ENCODE peak calls at places on chromosomes 4 and X, in ten cellular contexts. P is K562, N is spleen, G is sigmoid colon, L is Peyer's patch, S is heart left ventricle, A is endothelial cell of umbilical vein, Q is testis, T is gastrocnemius medialis, U is adrenal gland. M is an unnamed sample.

GRCh38 chrX:149372861-149373260 is 132.2 kb downstream of the IDS start:
- DNase-seq in P (no peak), N (no peak), G (no peak), L (no peak), S (no peak), A (no peak), Q (no peak), T (no peak), U (no peak), M (no peak)

GRCh38 chrX:39309721-39310152 is 508.5 kb downstream of the MID1IP1 start:
- DNase-seq in P (no peak), N (no peak), G (no peak), L (no peak), S (peak), A (peak), Q (no peak), T (no peak), U (peak), M (no peak)

GRCh38 chrX:136086521-136086920 is 60.8 kb upstream of the FHL1 start:
- DNase-seq in P (no peak), N (no peak), G (no peak), L (no peak), S (no peak), A (no peak), Q (no peak), T (no peak), U (no peak), M (no peak)

GRCh38 chr4:73679836-73680235 is 59.6 kb upstream of the RASSF6 start:
- DNase-seq in P (no peak), N (no peak), G (no peak), L (no peak), S (no peak), A (peak), Q (no peak), T (no peak), U (no peak), M (no peak)

GRCh38 chrX:85004255-85004654 is 578 bp downstream of the APOOL start:
- DNase-seq in P (no peak), N (no peak), G (no peak), L (no peak), S (no peak), A (no peak), Q (peak), T (no peak), U (no peak), M (no peak)

GRCh38 chrX:54423161-54423888 is 16.9 kb upstream of the TSR2 start:
- DNase-seq in P (peak), N (no peak), G (no peak), L (no peak), S (no peak), A (peak), Q (peak), T (no peak), U (no peak), M (no peak)

GRCh38 chr4:7630559-7631287 is 196.0 kb upstream of the PSAPL1 start:
- DNase-seq in P (no peak), N (no peak), G (no peak), L (peak), S (peak), A (no peak), Q (peak), T (no peak), U (peak), M (no peak)

GRCh38 chr4:112189754-112190153 is 41.8 kb upstream of the AP1AR start:
- DNase-seq in P (no peak), N (no peak), G (no peak), L (no peak), S (no peak), A (peak), Q (no peak), T (no peak), U (no peak), M (no peak)

GRCh38 chr4:95290702-95291101 is 258.1 kb downstream of the UNC5C start:
- DNase-seq in P (no peak), N (no peak), G (no peak), L (no peak), S (no peak), A (no peak), Q (no peak), T (no peak), U (no peak), M (no peak)

GRCh38 chr4:141047228-141047884 is 85.9 kb downstream of the RNF150 start:
- DNase-seq in P (no peak), N (no peak), G (no peak), L (no peak), S (no peak), A (no peak), Q (no peak), T (no peak), U (peak), M (no peak)

GRCh38 chr4:156909010-156909409 is 62.6 kb downstream of the PDGFC start:
- DNase-seq in P (no peak), N (no peak), G (no peak), L (no peak), S (no peak), A (no peak), Q (no peak), T (no peak), U (no peak), M (no peak)

GRCh38 chrX:103254171-103254824 is 657 bp downstream of the TCEAL8 start:
- DNase-seq in P (peak), N (peak), G (peak), L (peak), S (peak), A (peak), Q (peak), T (no peak), U (peak), M (peak)

GRCh38 chr4:102627831-102628523 is 126.8 kb downstream of the NFKB1 start:
- DNase-seq in P (no peak), N (no peak), G (no peak), L (no peak), S (no peak), A (peak), Q (no peak), T (no peak), U (no peak), M (no peak)

GRCh38 chr4:76195326-76195725 is 18.3 kb downstream of the SCARB2 start:
- DNase-seq in P (no peak), N (no peak), G (no peak), L (no peak), S (no peak), A (no peak), Q (no peak), T (no peak), U (no peak), M (no peak)

GRCh38 chrX:12153741-12154140 is 15.5 kb downstream of the FRMPD4 start:
- DNase-seq in P (no peak), N (no peak), G (no peak), L (no peak), S (no peak), A (peak), Q (no peak), T (no peak), U (no peak), M (no peak)

GRCh38 chr4:26267087-26267486 is 53.7 kb upstream of the RBPJ start:
- DNase-seq in P (no peak), N (no peak), G (peak), L (no peak), S (peak), A (no peak), Q (peak), T (peak), U (peak), M (peak)

GRCh38 chr4:26206981-26207380 is 113.8 kb upstream of the RBPJ start:
- DNase-seq in P (no peak), N (no peak), G (no peak), L (no peak), S (no peak), A (no peak), Q (no peak), T (no peak), U (no peak), M (no peak)

GRCh38 chr4:8744083-8744805 is 127.4 kb downstream of the HMX1 start:
- DNase-seq in P (peak), N (peak), G (peak), L (no peak), S (no peak), A (no peak), Q (no peak), T (no peak), U (peak), M (no peak)

GRCh38 chrX:17377047-17377692 is 2.2 kb downstream of the NHS start:
- DNase-seq in P (no peak), N (no peak), G (peak), L (peak), S (peak), A (peak), Q (peak), T (no peak), U (peak), M (peak)

GRCh38 chr4:76206222-76206942 is 7.2 kb downstream of the SCARB2 start:
- DNase-seq in P (no peak), N (no peak), G (no peak), L (no peak), S (no peak), A (no peak), Q (no peak), T (no peak), U (no peak), M (no peak)

GRCh38 chr4:96887857-96888256 is 1048.0 kb downstream of the PDHA2 start:
- DNase-seq in P (no peak), N (no peak), G (no peak), L (no peak), S (no peak), A (no peak), Q (no peak), T (no peak), U (no peak), M (no peak)

GRCh38 chr4:95232358-95233156 is 316.2 kb downstream of the UNC5C start:
- DNase-seq in P (no peak), N (no peak), G (no peak), L (no peak), S (no peak), A (no peak), Q (no peak), T (no peak), U (no peak), M (no peak)

GRCh38 chrX:111180750-111181240 is 84.8 kb downstream of the PAK3 start:
- DNase-seq in P (no peak), N (no peak), G (no peak), L (no peak), S (no peak), A (no peak), Q (no peak), T (no peak), U (no peak), M (no peak)

GRCh38 chr4:183945741-183946140 is 40.6 kb downstream of the STOX2 start:
- DNase-seq in P (no peak), N (no peak), G (no peak), L (no peak), S (no peak), A (no peak), Q (no peak), T (no peak), U (no peak), M (no peak)

GRCh38 chrX:82676386-82676785 is 831.7 kb upstream of the POU3F4 start:
- DNase-seq in P (no peak), N (no peak), G (no peak), L (no peak), S (no peak), A (no peak), Q (no peak), T (no peak), U (no peak), M (no peak)

GRCh38 chr4:125314676-125315570 is at the start of gene FAT4:
- DNase-seq in P (peak), N (peak), G (peak), L (peak), S (peak), A (peak), Q (peak), T (peak), U (peak), M (peak)

GRCh38 chrX:54325077-54325476 is 32.8 kb downstream of the WNK3 start:
- DNase-seq in P (no peak), N (no peak), G (no peak), L (no peak), S (no peak), A (no peak), Q (no peak), T (no peak), U (no peak), M (no peak)

GRCh38 chrX:129596077-129596476 is 56.0 kb downstream of the OCRL start:
- DNase-seq in P (no peak), N (no peak), G (no peak), L (no peak), S (no peak), A (no peak), Q (no peak), T (no peak), U (no peak), M (no peak)

GRCh38 chr4:186201535-186202230 is 10.3 kb downstream of the CYP4V2 start:
- DNase-seq in P (peak), N (peak), G (no peak), L (peak), S (peak), A (no peak), Q (peak), T (no peak), U (no peak), M (peak)

GRCh38 chrX:95956780-95957179 is 727.9 kb upstream of the DIAPH2 start:
- DNase-seq in P (no peak), N (no peak), G (no peak), L (no peak), S (no peak), A (no peak), Q (no peak), T (no peak), U (no peak), M (no peak)

GRCh38 chr4:99947190-99947578 is 766 bp upstream of the DNAJB14 start:
- DNase-seq in P (no peak), N (no peak), G (no peak), L (no peak), S (no peak), A (peak), Q (no peak), T (no peak), U (no peak), M (no peak)

GRCh38 chrX:40735318-40736169 is at the start of gene MED14:
- DNase-seq in P (peak), N (peak), G (peak), L (peak), S (peak), A (peak), Q (peak), T (peak), U (peak), M (peak)
- TF ChIP-seq POLR2A in P (peak), N (no peak), G (peak), L (peak), S (peak), A (peak), Q (no peak), T (peak), U (peak), M (peak)

GRCh38 chrX:100830547-100830946 is 10.4 kb downstream of the CSTF2 start:
- DNase-seq in P (no peak), N (no peak), G (no peak), L (no peak), S (no peak), A (no peak), Q (no peak), T (no peak), U (no peak), M (no peak)

GRCh38 chrX:100831219-100831946 is 11.2 kb downstream of the CSTF2 start:
- DNase-seq in P (no peak), N (no peak), G (no peak), L (no peak), S (no peak), A (no peak), Q (no peak), T (no peak), U (no peak), M (peak)

GRCh38 chrX:100830143-100830542 is 10.0 kb downstream of the CSTF2 start:
- DNase-seq in P (no peak), N (no peak), G (no peak), L (no peak), S (no peak), A (no peak), Q (no peak), T (no peak), U (no peak), M (no peak)

DNA sequence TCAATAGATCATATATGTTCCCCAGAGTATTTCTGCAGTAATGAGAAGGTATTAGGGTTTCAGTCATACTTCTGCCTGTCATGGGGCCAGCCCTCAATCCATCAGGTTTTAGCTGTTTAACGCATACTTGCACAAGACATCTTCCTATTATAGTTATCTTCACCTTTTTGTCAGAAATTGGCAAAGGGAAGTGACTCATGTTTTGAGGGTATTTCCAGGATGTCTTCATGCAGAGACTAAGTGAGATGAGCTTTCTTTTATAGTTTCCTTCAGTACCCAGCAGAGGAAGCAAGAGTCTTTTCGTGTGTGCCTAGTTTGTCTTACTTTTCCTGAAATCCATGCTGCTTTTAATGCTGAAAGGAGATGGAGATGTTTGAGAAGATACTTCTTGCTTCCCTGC is 9.5 kb downstream of the CSTF2 start:
- DNase-seq in P (no peak), N (no peak), G (no peak), L (no peak), S (no peak), A (peak), Q (no peak), T (no peak), U (no peak), M (no peak)
- TF ChIP-seq POLR2A in P (no peak), N (no peak), G (no peak), L (no peak), S (no peak), A (no peak), Q (no peak), T (no peak), U (no peak), M (no peak)

DNA sequence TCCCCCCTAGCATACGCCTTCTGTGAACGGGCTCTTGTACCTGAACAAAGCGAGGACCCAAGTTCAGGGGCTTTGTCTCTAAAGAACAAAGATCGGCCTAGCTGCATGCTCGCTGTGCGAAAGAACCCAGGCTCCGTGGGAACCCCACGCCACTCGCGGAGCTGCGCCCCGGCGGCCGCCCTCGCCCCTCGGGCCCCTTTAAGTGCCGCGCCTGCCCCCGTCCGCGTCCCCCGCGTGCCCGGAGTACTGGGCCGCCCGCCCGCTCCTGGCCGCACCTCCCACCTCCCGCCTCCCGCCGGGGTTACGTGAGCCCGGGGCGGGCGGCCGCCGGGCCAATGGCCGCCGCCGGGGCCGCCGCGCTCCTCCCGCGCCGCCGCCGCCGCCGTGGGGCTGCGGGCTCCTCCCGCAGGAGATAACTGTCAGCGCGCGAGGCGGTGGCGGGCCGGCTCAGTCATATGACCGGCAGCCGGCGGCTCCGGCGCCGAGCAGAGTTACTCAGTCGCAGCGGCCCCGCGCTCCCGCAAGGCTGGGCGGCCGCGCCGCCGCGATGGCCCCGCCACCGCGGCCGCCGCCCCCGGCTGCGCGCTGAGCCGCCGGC is at the start of gene FNIP2:
- DNase-seq in P (peak), N (peak), G (peak), L (peak), S (peak), A (peak), Q (peak), T (peak), U (peak), M (peak)
- TF ChIP-seq POLR2A in P (peak), N (no peak), G (no peak), L (peak), S (peak), A (peak), Q (no peak), T (peak), U (peak), M (peak)

GRCh38 chrX:21963226-21963625 is 22.7 kb downstream of the SMS start:
- DNase-seq in P (no peak), N (no peak), G (no peak), L (no peak), S (no peak), A (no peak), Q (no peak), T (no peak), U (no peak), M (no peak)
- TF ChIP-seq POLR2A in P (no peak), N (no peak), G (no peak), L (no peak), S (no peak), A (no peak), Q (no peak), T (no peak), U (no peak), M (no peak)

DNA sequence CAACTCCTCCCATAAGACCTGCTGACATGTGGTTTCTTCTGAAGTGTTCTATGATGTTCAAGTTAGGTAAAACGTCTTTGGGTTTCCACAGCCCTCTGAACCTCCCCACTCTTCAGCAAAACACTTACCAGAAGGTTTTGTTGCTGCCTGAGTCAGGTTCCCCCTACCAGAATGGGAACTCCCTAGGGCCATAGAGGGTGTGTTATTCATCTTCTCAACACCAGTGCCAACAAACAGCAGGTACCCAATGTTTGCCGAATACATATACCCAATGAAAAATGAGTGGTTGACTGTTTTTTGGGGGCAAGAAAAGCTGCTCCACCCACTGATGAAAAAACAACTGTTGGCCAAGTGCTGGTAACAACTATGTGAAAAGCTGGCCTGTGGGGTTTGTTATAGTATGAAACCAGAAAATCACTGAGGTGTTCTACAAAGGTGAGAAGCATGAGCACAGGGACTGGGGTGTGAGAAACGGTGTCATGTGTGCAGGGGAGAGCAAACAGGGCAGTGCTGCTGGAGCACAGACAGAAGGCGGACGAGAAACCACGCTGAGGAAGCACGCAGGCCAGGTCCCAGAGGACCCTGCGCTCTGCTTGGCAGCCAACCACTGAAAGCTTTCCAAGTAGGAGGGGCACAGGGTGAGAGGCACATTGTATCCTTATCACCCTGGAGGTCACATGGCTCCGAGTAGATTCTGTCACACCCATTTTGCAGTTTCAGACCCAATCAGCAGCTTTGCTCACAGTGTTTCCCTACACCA is 28.8 kb downstream of the ATP8A1 start:
- DNase-seq in P (no peak), N (peak), G (peak), L (no peak), S (peak), A (no peak), Q (peak), T (peak), U (peak), M (peak)
- TF ChIP-seq POLR2A in P (no peak), N (no peak), G (no peak), L (no peak), S (no peak), A (no peak), Q (no peak), T (no peak), U (no peak), M (no peak)

DNA sequence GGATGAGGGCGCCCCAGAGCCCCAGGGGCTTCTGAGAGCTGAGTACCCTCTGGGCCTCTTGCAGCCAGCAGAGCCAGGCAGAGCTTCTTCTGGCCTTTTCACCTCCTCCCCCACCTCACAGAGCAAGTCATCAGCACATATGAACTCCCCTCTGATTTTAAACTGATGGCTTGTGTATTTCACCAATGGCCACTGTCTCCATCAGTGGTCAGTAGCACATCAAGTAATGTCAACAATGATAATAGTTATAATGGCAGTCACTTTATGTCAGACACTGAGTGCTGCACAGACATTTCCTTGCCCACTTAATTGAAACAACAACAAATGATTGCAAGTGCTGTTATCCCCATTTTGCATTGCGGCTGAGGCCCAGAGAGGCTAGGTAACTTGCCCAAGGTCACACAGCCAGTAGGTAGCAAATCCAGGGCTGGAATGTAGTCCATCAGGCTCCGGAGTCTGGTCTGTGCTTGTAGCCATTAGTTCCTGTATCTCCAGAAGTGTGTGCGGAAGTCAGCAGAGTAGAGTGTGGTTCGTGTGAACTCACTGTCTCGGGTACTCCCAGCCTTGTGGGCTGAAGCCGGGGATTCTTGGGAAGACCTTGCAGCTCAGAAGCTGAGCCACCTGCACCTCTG is 3.0 kb downstream of the ATP2B3 start:
- DNase-seq in P (no peak), N (no peak), G (no peak), L (no peak), S (no peak), A (no peak), Q (no peak), T (no peak), U (no peak), M (no peak)
- TF ChIP-seq POLR2A in P (no peak), N (no peak), G (no peak), L (no peak), S (no peak), A (no peak), Q (no peak), T (no peak), U (no peak), M (no peak)

M was measured in body of pancreas.